ENCODE peak calls at places on chromosome 1, in seven cellular contexts. G is K562, Z is SK-N-SH, R is HCT116, Q is H1, M is GM12878, L is HepG2. J is an unnamed sample.

GRCh38 chr1:27122652-27123051 is 32.3 kb downstream of the SLC9A1 start:
- DNase-seq in Z (no peak), G (peak), R (no peak), M (no peak), L (peak), Q (no peak), J (peak)

GRCh38 chr1:183194527-183195145 is 8.6 kb downstream of the LAMC2 start:
- DNase-seq in L (no peak), R (no peak), Q (no peak), G (no peak), M (peak), Z (no peak), J (no peak)

GRCh38 chr1:229942508-229942907 is 124.5 kb upstream of the GALNT2 start:
- DNase-seq in M (no peak), G (no peak), Q (no peak), Z (no peak), R (no peak), L (no peak), J (no peak)

GRCh38 chr1:91124290-91124975 is 102.6 kb upstream of the ZNF644 start:
- DNase-seq in L (no peak), Z (no peak), R (no peak), Q (no peak), M (no peak), G (no peak), J (no peak)

GRCh38 chr1:26574690-26575349 is 45.3 kb downstream of the RPS6KA1 start:
- DNase-seq in L (no peak), Q (no peak), R (no peak), Z (no peak), G (no peak), M (no peak), J (no peak)

GRCh38 chr1:45518910-45519309 is 2.8 kb downstream of the PRDX1 start:
- DNase-seq in L (no peak), M (no peak), Q (no peak), R (no peak), Z (no peak), G (no peak), J (no peak)

GRCh38 chr1:185008746-185009360 is 34.5 kb upstream of the NIBAN1 start:
- DNase-seq in G (no peak), R (no peak), Q (no peak), L (no peak), Z (peak), M (no peak), J (no peak)

GRCh38 chr1:234683856-234684632 is 74.1 kb upstream of the IRF2BP2 start:
- DNase-seq in G (no peak), L (peak), Q (no peak), R (peak), Z (no peak), M (no peak), J (peak)

GRCh38 chr1:84712288-84712874 is 22.1 kb upstream of the SSX2IP start:
- DNase-seq in Q (no peak), M (no peak), Z (no peak), R (no peak), L (no peak), G (no peak), J (no peak)

GRCh38 chr1:45913925-45914501 is 110.6 kb downstream of the MAST2 start:
- DNase-seq in R (no peak), Z (no peak), Q (no peak), G (no peak), L (no peak), M (no peak), J (no peak)

GRCh38 chr1:215517441-215517891 is 49.6 kb upstream of the KCTD3 start:
- DNase-seq in G (no peak), M (no peak), Q (no peak), R (peak), Z (no peak), L (no peak), J (peak)

GRCh38 chr1:110176299-110176956 is 26.1 kb downstream of the SLC6A17 start:
- DNase-seq in Q (no peak), R (no peak), L (no peak), M (no peak), G (no peak), Z (peak), J (peak)

GRCh38 chr1:211928993-211929637 is 98.6 kb upstream of the LPGAT1 start:
- DNase-seq in Z (no peak), G (peak), M (no peak), R (no peak), Q (no peak), L (peak), J (peak)

GRCh38 chr1:91004145-91004544 is 17.7 kb downstream of the ZNF644 start:
- DNase-seq in L (no peak), M (no peak), G (no peak), Z (no peak), R (no peak), Q (no peak), J (no peak)

GRCh38 chr1:12513176-12513575 is 104.8 kb downstream of the DHRS3 start:
- DNase-seq in Z (no peak), R (no peak), Q (no peak), L (no peak), M (no peak), G (no peak), J (no peak)

GRCh38 chr1:225300381-225300780 is 127.5 kb downstream of the LBR start:
- DNase-seq in G (no peak), R (no peak), L (no peak), Q (no peak), Z (no peak), M (no peak), J (no peak)

GRCh38 chr1:157878059-157878458 is 36.5 kb upstream of the CD5L start:
- DNase-seq in G (no peak), R (peak), Q (peak), Z (peak), L (peak), M (no peak), J (peak)

GRCh38 chr1:191240925-191241324 is 763.3 kb upstream of the BRINP3 start:
- DNase-seq in Z (no peak), Q (no peak), G (no peak), M (no peak), L (no peak), R (no peak), J (no peak)

GRCh38 chr1:151968058-151968457 is 25.6 kb downstream of the S100A10 start:
- DNase-seq in R (no peak), Z (no peak), Q (no peak), M (no peak), G (no peak), L (peak), J (peak)

GRCh38 chr1:75542818-75543570 is 67.9 kb downstream of the SLC44A5 start:
- DNase-seq in Z (no peak), Q (no peak), M (no peak), G (no peak), R (no peak), L (no peak), J (no peak)

GRCh38 chr1:243332440-243332839 is 76.6 kb downstream of the SDCCAG8 start:
- DNase-seq in Q (no peak), R (no peak), M (no peak), G (no peak), Z (no peak), L (no peak), J (no peak)

GRCh38 chr1:7402548-7402850 is 368.6 kb upstream of the VAMP3 start:
- DNase-seq in M (no peak), G (no peak), Z (no peak), Q (no peak), L (no peak), R (no peak), J (no peak)

GRCh38 chr1:156006666-156007376 is 13.9 kb downstream of the SSR2 start:
- DNase-seq in Z (no peak), G (no peak), R (no peak), M (no peak), L (no peak), Q (no peak), J (peak)

GRCh38 chr1:80876035-80876434 is 924.7 kb upstream of the ADGRL2 start:
- DNase-seq in M (no peak), Z (no peak), R (no peak), G (no peak), Q (no peak), L (no peak), J (no peak)

GRCh38 chr1:77832889-77833288 is 53.4 kb downstream of the MIGA1 start:
- DNase-seq in M (no peak), Q (no peak), G (no peak), L (no peak), Z (no peak), R (no peak), J (no peak)

GRCh38 chr1:111739222-111739983 is at the start of gene INKA2:
- DNase-seq in M (peak), G (peak), Q (no peak), L (peak), Z (peak), R (peak), J (peak)

GRCh38 chr1:48022306-48022705 is 25.1 kb upstream of the TRABD2B start:
- DNase-seq in R (no peak), Q (no peak), M (no peak), Z (no peak), L (no peak), G (no peak), J (no peak)

GRCh38 chr1:235532350-235532749 is 28.1 kb upstream of the B3GALNT2 start:
- DNase-seq in M (no peak), Z (no peak), R (peak), G (no peak), L (no peak), Q (no peak), J (no peak)

DNA sequence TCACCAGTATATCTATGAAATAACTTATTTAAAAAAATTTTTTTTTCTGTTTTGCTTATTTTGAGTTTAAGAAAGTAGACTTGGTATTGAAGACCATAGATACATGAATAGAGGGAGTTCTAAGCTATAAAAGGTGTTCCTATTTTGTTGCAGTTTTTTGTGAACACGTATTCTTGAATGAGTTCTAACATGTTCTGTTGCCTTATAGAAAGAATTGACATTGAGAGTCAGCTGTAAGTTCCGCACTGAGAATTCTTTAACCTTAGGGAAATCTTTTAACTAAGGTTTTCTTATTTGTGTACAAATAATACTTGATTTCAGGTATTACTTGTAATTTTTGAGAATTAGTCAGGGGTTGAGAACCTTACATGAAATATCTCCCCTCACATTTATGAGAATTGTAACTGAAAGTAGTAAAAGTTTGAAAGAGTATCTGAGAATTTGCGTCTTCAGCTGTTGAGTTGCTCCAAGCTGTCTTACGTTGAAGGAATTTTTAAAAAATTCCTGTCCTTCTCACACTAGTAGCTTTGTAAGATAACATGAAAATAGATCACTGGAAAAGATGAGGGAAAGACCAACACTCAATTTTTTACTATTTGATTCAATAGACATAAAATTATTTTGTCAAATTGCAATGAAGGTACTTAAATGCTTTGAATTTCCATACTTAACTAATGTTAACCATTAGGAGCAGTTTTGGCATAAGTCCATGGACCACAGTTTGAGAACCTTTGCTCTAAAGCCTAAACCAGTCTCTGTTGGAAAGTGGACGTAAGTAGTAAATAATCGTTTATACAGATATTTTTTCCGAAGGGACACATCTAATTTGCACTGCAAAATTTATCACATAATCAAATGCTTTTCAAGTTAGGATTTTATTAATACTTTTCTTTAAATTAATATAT is 3.8 kb downstream of the DR1 start:
- DNase-seq in L (peak), G (no peak), Q (no peak), M (no peak), Z (no peak), R (no peak), J (no peak)
- TF ChIP-seq JUND in L (no peak), G (no peak), Q (no peak), M (no peak), Z (no peak), R (no peak), J (no peak)

GRCh38 chr1:55213885-55214213 is 1.3 kb downstream of the USP24 start:
- DNase-seq in M (no peak), Q (no peak), R (no peak), Z (peak), L (no peak), G (no peak), J (no peak)

GRCh38 chr1:55214214-55214902 is 806 bp downstream of the USP24 start:
- DNase-seq in L (peak), Q (no peak), G (peak), R (no peak), M (no peak), Z (peak), J (no peak)

GRCh38 chr1:55216078-55216477 is 914 bp upstream of the USP24 start:
- DNase-seq in Z (peak), R (no peak), M (no peak), L (no peak), G (no peak), Q (no peak), J (no peak)

GRCh38 chr1:55215194-55216021 is at the start of gene USP24:
- DNase-seq in Q (peak), Z (peak), L (peak), R (peak), M (no peak), G (peak), J (peak)

DNA sequence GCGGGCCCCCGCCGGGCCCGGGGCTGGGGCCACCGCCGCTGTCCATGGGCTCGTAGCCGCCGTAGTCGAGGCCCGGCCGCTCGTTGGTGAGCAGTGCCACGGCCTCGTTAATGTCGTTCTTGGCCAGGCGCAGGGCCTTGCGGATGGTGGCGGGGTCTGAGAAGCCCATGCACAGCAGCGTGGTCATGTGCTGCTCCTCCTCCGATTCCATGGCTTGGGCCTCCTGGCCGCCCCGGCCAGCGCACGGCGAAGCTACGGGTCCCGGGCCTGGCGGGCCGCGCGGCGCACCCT is 316 bp downstream of the USP24 start:
- DNase-seq in M (no peak), L (no peak), Z (peak), R (no peak), G (no peak), Q (no peak), J (no peak)
- TF ChIP-seq JUND in M (no peak), L (no peak), Z (no peak), R (no peak), G (no peak), Q (no peak), J (no peak)

GRCh38 chr1:9241891-9242290 is 7.3 kb downstream of the H6PD start:
- DNase-seq in L (no peak), M (no peak), Q (no peak), Z (no peak), R (no peak), G (no peak), J (no peak)
- TF ChIP-seq JUND in L (no peak), M (no peak), Q (no peak), Z (no peak), R (no peak), G (no peak), J (no peak)

GRCh38 chr1:176786274-176786673 is 323.3 kb downstream of the PAPPA2 start:
- DNase-seq in Q (no peak), R (no peak), L (no peak), G (no peak), Z (no peak), M (no peak), J (no peak)

GRCh38 chr1:176785810-176786209 is 322.8 kb downstream of the PAPPA2 start:
- DNase-seq in R (no peak), L (no peak), Q (no peak), G (no peak), Z (no peak), M (no peak), J (no peak)

GRCh38 chr1:176790771-176791170 is 327.8 kb downstream of the PAPPA2 start:
- DNase-seq in L (no peak), G (no peak), Z (no peak), M (no peak), R (no peak), Q (no peak), J (no peak)

GRCh38 chr1:176791911-176792310 is 328.9 kb downstream of the PAPPA2 start:
- DNase-seq in R (no peak), M (no peak), G (no peak), L (no peak), Q (no peak), Z (no peak), J (no peak)

GRCh38 chr1:176789571-176790090 is 326.7 kb downstream of the PAPPA2 start:
- DNase-seq in Z (no peak), M (no peak), G (no peak), L (no peak), R (no peak), Q (no peak), J (no peak)
- TF ChIP-seq JUND in Z (no peak), M (no peak), G (no peak), L (no peak), R (no peak), Q (no peak), J (no peak)

J was measured in T47D.